ENCODE peak calls at places on chromosomes 13 and 19, in nine cellular contexts. X is stimulated activated CD8-positive, alpha-beta memory T cell treated with anti-CD3 and anti-CD28 coated beads, Interleukin-4, amount 100 ng/mL, for 1 hour; A is Peyer's patch; D is A172; T is glutamatergic neuron; F is iris pigment epithelial cell; Z is tibial artery; P is Caki2; U is MG63. W is an unnamed sample.

GRCh38 chr13:110228936-110229904 is 77.7 kb downstream of the COL4A1 start:
- DNase-seq in X (no peak), A (no peak), D (peak), T (no peak), F (peak), Z (no peak), P (no peak), U (no peak), W (no peak)

GRCh38 chr13:22110368-22110767 is 439.5 kb downstream of the FGF9 start:
- DNase-seq in X (no peak), A (no peak), D (no peak), T (no peak), F (no peak), Z (peak), P (no peak), U (peak), W (no peak)

GRCh38 chr19:41401483-41401882 is 3.9 kb downstream of the BCKDHA start:
- DNase-seq in X (no peak), A (no peak), D (no peak), T (no peak), F (no peak), Z (no peak), P (no peak), U (no peak), W (no peak)

GRCh38 chr19:43782689-43783231 is 2.0 kb upstream of the KCNN4 start:
- DNase-seq in X (no peak), A (peak), D (no peak), T (no peak), F (no peak), Z (no peak), P (no peak), U (no peak), W (no peak)

GRCh38 chr19:46297700-46298476 is 1.0 kb downstream of the HIF3A start:
- DNase-seq in X (no peak), A (peak), D (no peak), T (no peak), F (peak), Z (peak), P (no peak), U (no peak), W (no peak)

GRCh38 chr13:110647365-110647737 is 32.0 kb downstream of the NAXD start:
- DNase-seq in X (no peak), A (no peak), D (no peak), T (no peak), F (no peak), Z (no peak), P (no peak), U (no peak), W (no peak)

GRCh38 chr13:21798181-21798580 is 127.3 kb downstream of the FGF9 start:
- DNase-seq in X (no peak), A (no peak), D (no peak), T (no peak), F (no peak), Z (no peak), P (no peak), U (no peak), W (no peak)

GRCh38 chr19:5314012-5314906 is 26.4 kb downstream of the PTPRS start:
- DNase-seq in X (no peak), A (no peak), D (peak), T (no peak), F (peak), Z (no peak), P (peak), U (peak), W (no peak)

GRCh38 chr13:100306042-100306441 is 217.1 kb downstream of the PCCA start:
- DNase-seq in X (no peak), A (no peak), D (no peak), T (no peak), F (no peak), Z (no peak), P (no peak), U (no peak), W (no peak)

GRCh38 chr19:7619671-7620441 is 9.5 kb downstream of the XAB2 start:
- DNase-seq in X (no peak), A (no peak), D (no peak), T (no peak), F (no peak), Z (no peak), P (no peak), U (no peak), W (no peak)

W was measured in D721Med.